ENCODE peak calls at places on chromosomes 13 and 19, in eight cellular contexts. One of them, this sample, is unnamed.

GRCh38 chr19:11479090-11479469 is 1.8 kb downstream of the ELAVL3 start:
- DNase-seq in GM12865: no peak
- DNase-seq in neural progenitor cell: no peak
- DNase-seq in psoas muscle: no peak
- DNase-seq in retinal pigment epithelial cell: no peak
- DNase-seq in A549: no peak
- DNase-seq in endothelial cell of umbilical vein: no peak
- DNase-seq in cardiac fibroblast: no peak
- DNase-seq in this sample: no peak

GRCh38 chr19:14886032-14886431 is at the start of gene OR7A17:
- DNase-seq in GM12865: no peak
- DNase-seq in neural progenitor cell: no peak
- DNase-seq in psoas muscle: no peak
- DNase-seq in retinal pigment epithelial cell: no peak
- DNase-seq in A549: no peak
- DNase-seq in endothelial cell of umbilical vein: no peak
- DNase-seq in cardiac fibroblast: no peak
- DNase-seq in this sample: no peak

GRCh38 chr19:37564624-37565369 is 29.8 kb downstream of the ZNF571 start:
- DNase-seq in GM12865: no peak
- DNase-seq in neural progenitor cell: no peak
- DNase-seq in psoas muscle: no peak
- DNase-seq in retinal pigment epithelial cell: no peak
- DNase-seq in A549: no peak
- DNase-seq in endothelial cell of umbilical vein: peak; percentile 2
- DNase-seq in cardiac fibroblast: no peak
- DNase-seq in this sample: no peak

GRCh38 chr19:58543826-58544590 is at the start of gene TRIM28:
- DNase-seq in GM12865: peak; percentile 99
- DNase-seq in neural progenitor cell: peak; percentile 99
- DNase-seq in psoas muscle: peak; percentile 99
- DNase-seq in retinal pigment epithelial cell: peak; percentile 97
- DNase-seq in A549: peak; percentile 100
- DNase-seq in endothelial cell of umbilical vein: peak; percentile 99
- DNase-seq in cardiac fibroblast: peak; percentile 100
- DNase-seq in this sample: peak; percentile 98

GRCh38 chr19:31316201-31316951 is 32.9 kb downstream of the TSHZ3 start:
- DNase-seq in GM12865: no peak
- DNase-seq in neural progenitor cell: peak; percentile 84
- DNase-seq in psoas muscle: no peak
- DNase-seq in retinal pigment epithelial cell: no peak
- DNase-seq in A549: no peak
- DNase-seq in endothelial cell of umbilical vein: peak; percentile 4
- DNase-seq in cardiac fibroblast: peak; percentile 76
- DNase-seq in this sample: no peak

GRCh38 chr13:93289842-93290241 is 63.2 kb downstream of the GPC6 start:
- DNase-seq in GM12865: no peak
- DNase-seq in neural progenitor cell: no peak
- DNase-seq in psoas muscle: no peak
- DNase-seq in retinal pigment epithelial cell: no peak
- DNase-seq in A549: no peak
- DNase-seq in endothelial cell of umbilical vein: no peak
- DNase-seq in cardiac fibroblast: no peak
- DNase-seq in this sample: no peak

GRCh38 chr19:20660473-20660872 is 898 bp downstream of the ZNF626 start:
- DNase-seq in GM12865: no peak
- DNase-seq in neural progenitor cell: peak; percentile 25
- DNase-seq in psoas muscle: no peak
- DNase-seq in retinal pigment epithelial cell: no peak
- DNase-seq in A549: no peak
- DNase-seq in endothelial cell of umbilical vein: peak; percentile 20
- DNase-seq in cardiac fibroblast: no peak
- DNase-seq in this sample: no peak

GRCh38 chr13:27455331-27455855 is 5.0 kb upstream of the MTIF3 start:
- DNase-seq in GM12865: peak; percentile 21
- DNase-seq in neural progenitor cell: no peak
- DNase-seq in psoas muscle: no peak
- DNase-seq in retinal pigment epithelial cell: no peak
- DNase-seq in A549: no peak
- DNase-seq in endothelial cell of umbilical vein: no peak
- DNase-seq in cardiac fibroblast: no peak
- DNase-seq in this sample: no peak

GRCh38 chr19:19670070-19670551 is 1.5 kb downstream of the ZNF101 start:
- DNase-seq in GM12865: no peak
- DNase-seq in neural progenitor cell: peak; percentile 66
- DNase-seq in psoas muscle: no peak
- DNase-seq in retinal pigment epithelial cell: no peak
- DNase-seq in A549: no peak
- DNase-seq in endothelial cell of umbilical vein: no peak
- DNase-seq in cardiac fibroblast: no peak
- DNase-seq in this sample: no peak

GRCh38 chr13:52925775-52926285 is 77.4 kb upstream of the PCDH8 start:
- DNase-seq in GM12865: no peak
- DNase-seq in neural progenitor cell: no peak
- DNase-seq in psoas muscle: peak; percentile 61
- DNase-seq in retinal pigment epithelial cell: no peak
- DNase-seq in A549: no peak
- DNase-seq in endothelial cell of umbilical vein: no peak
- DNase-seq in cardiac fibroblast: no peak
- DNase-seq in this sample: peak; percentile 56

GRCh38 chr13:24865158-24865557 is 101.2 kb downstream of the RNF17 start:
- DNase-seq in GM12865: no peak
- DNase-seq in neural progenitor cell: no peak
- DNase-seq in psoas muscle: no peak
- DNase-seq in retinal pigment epithelial cell: no peak
- DNase-seq in A549: no peak
- DNase-seq in endothelial cell of umbilical vein: no peak
- DNase-seq in cardiac fibroblast: peak; percentile 35
- DNase-seq in this sample: no peak

GRCh38 chr19:3784607-3785463 is 1.3 kb downstream of the MATK start:
- DNase-seq in GM12865: no peak
- DNase-seq in neural progenitor cell: peak; percentile 2
- DNase-seq in psoas muscle: no peak
- DNase-seq in retinal pigment epithelial cell: no peak
- DNase-seq in A549: peak; percentile 41
- DNase-seq in endothelial cell of umbilical vein: no peak
- DNase-seq in cardiac fibroblast: no peak
- DNase-seq in this sample: no peak
- H3K4me3 ChIP-seq in GM12865: no peak overlapping the region
- H3K4me3 ChIP-seq in neural progenitor cell: no peak overlapping the region
- H3K4me3 ChIP-seq in psoas muscle: no peak overlapping the region
- H3K4me3 ChIP-seq in retinal pigment epithelial cell: no peak overlapping the region
- H3K4me3 ChIP-seq in A549: no peak overlapping the region
- H3K4me3 ChIP-seq in endothelial cell of umbilical vein: no peak overlapping the region
- H3K4me3 ChIP-seq in cardiac fibroblast: no peak overlapping the region
- H3K4me3 ChIP-seq in this sample: peak overlapping the region; percentile 55

GRCh38 chr19:47511128-47511517 is 3.7 kb downstream of the NAPA start:
- DNase-seq in GM12865: no peak
- DNase-seq in neural progenitor cell: no peak
- DNase-seq in psoas muscle: peak; percentile 65
- DNase-seq in retinal pigment epithelial cell: no peak
- DNase-seq in A549: no peak
- DNase-seq in endothelial cell of umbilical vein: no peak
- DNase-seq in cardiac fibroblast: peak; percentile 63
- DNase-seq in this sample: peak; percentile 63

GRCh38 chr19:47512948-47513319 is 1.9 kb downstream of the NAPA start:
- DNase-seq in GM12865: no peak
- DNase-seq in neural progenitor cell: no peak
- DNase-seq in psoas muscle: peak; percentile 40
- DNase-seq in retinal pigment epithelial cell: no peak
- DNase-seq in A549: no peak
- DNase-seq in endothelial cell of umbilical vein: no peak
- DNase-seq in cardiac fibroblast: no peak
- DNase-seq in this sample: no peak

GRCh38 chr19:47511681-47512080 is 3.2 kb downstream of the NAPA start:
- DNase-seq in GM12865: no peak
- DNase-seq in neural progenitor cell: no peak
- DNase-seq in psoas muscle: peak; percentile 73
- DNase-seq in retinal pigment epithelial cell: no peak
- DNase-seq in A549: no peak
- DNase-seq in endothelial cell of umbilical vein: no peak
- DNase-seq in cardiac fibroblast: peak; percentile 37
- DNase-seq in this sample: no peak

GRCh38 chr19:47510516-47511127 is 4.2 kb downstream of the NAPA start:
- DNase-seq in GM12865: no peak
- DNase-seq in neural progenitor cell: no peak
- DNase-seq in psoas muscle: peak; percentile 42
- DNase-seq in retinal pigment epithelial cell: no peak
- DNase-seq in A549: no peak
- DNase-seq in endothelial cell of umbilical vein: no peak
- DNase-seq in cardiac fibroblast: no peak
- DNase-seq in this sample: no peak

DNA sequence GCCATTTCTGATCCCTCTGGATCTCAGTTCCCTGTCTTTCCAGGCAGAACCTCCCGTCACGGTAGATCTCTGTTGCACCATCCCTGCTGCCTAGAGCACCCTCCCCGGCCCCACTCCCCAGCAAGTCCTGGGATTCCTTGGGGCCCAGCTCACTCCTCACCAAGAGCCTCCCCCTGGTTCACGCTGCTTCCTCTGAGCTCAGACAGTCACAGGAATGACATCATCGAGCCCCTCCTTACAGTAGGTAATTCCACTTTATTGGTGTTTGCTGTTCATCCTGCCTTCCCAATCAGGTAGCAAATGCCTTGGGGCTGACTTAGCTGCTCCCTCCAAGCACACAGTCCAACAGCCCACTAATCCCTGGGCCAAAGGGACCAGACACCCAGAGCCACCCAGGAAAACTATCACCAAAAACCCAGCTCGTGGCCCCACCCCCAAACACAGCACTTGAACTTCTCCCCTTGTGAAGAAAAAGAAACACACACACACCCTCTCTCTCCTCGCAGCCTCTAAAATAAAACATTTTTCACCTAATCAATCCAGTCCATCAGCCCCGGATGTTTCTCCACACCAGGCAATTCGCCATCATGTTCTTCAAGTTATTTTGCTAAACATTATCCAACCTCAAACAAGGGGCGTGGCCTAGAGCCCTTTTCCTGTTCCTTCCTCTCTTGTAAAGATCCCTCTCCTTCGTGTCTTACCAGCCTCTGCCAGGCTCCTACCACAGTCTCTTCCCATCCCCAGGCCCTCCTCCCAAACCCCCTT is 2.5 kb downstream of the NAPA start:
- DNase-seq in GM12865: no peak
- DNase-seq in neural progenitor cell: no peak
- DNase-seq in psoas muscle: peak; percentile 21
- DNase-seq in retinal pigment epithelial cell: no peak
- DNase-seq in A549: no peak
- DNase-seq in endothelial cell of umbilical vein: no peak
- DNase-seq in cardiac fibroblast: peak; percentile 70
- DNase-seq in this sample: no peak
- TF ChIP-seq CTCF in GM12865: no peak
- TF ChIP-seq CTCF in neural progenitor cell: no peak
- TF ChIP-seq CTCF in psoas muscle: no peak
- TF ChIP-seq CTCF in retinal pigment epithelial cell: no peak
- TF ChIP-seq CTCF in A549: no peak
- TF ChIP-seq CTCF in endothelial cell of umbilical vein: no peak
- TF ChIP-seq CTCF in cardiac fibroblast: no peak
- TF ChIP-seq CTCF in this sample: no peak

GRCh38 chr19:10049626-10050025 is 36.3 kb downstream of the RDH8 start:
- DNase-seq in GM12865: no peak
- DNase-seq in neural progenitor cell: no peak
- DNase-seq in psoas muscle: no peak
- DNase-seq in retinal pigment epithelial cell: no peak
- DNase-seq in A549: no peak
- DNase-seq in endothelial cell of umbilical vein: no peak
- DNase-seq in cardiac fibroblast: no peak
- DNase-seq in this sample: no peak
- H3K4me3 ChIP-seq in GM12865: no peak overlapping the region
- H3K4me3 ChIP-seq in neural progenitor cell: no peak overlapping the region
- H3K4me3 ChIP-seq in psoas muscle: no peak overlapping the region
- H3K4me3 ChIP-seq in retinal pigment epithelial cell: no peak overlapping the region
- H3K4me3 ChIP-seq in A549: no peak overlapping the region
- H3K4me3 ChIP-seq in endothelial cell of umbilical vein: no peak overlapping the region
- H3K4me3 ChIP-seq in cardiac fibroblast: no peak overlapping the region
- H3K4me3 ChIP-seq in this sample: no peak overlapping the region

DNA sequence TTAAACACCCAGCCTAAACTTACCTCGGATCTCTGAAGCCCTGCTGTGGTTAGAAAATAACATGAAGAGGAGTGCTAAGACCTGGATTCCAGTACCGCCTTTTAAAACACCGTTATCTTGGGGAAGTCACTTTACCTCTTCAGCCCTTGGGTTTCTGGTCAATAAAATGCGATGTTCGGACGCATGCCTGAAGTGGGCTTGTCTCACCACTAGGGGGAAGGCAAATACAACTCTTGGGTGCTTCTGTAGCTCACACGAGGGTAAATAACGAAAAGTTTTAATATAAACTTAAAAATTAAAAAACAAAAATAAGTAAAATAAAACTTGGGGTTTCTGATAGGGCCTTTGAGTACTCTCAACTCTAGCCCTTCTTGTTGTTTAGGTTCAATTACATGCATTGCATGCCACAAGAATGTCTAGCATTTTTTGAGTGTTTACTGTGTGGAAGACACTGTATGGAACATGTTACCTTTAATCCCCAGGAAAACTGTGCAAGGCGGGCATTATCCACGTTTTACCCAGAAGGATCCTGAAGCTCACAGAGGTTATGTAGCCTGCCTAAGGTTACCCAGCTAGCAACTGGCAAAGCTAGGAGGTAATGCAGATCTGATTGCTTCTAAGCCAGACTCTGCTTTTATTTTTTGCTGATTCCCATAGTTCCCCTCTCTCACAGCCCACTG is 240.4 kb downstream of the LMO7 start:
- DNase-seq in GM12865: peak; percentile 76
- DNase-seq in neural progenitor cell: peak; percentile 71
- DNase-seq in psoas muscle: no peak
- DNase-seq in retinal pigment epithelial cell: peak; percentile 26
- DNase-seq in A549: peak; percentile 33
- DNase-seq in endothelial cell of umbilical vein: peak; percentile 74
- DNase-seq in cardiac fibroblast: peak; percentile 79
- DNase-seq in this sample: peak; percentile 34
- TF ChIP-seq CTCF in GM12865: peak; percentile 83
- TF ChIP-seq CTCF in neural progenitor cell: peak; percentile 86
- TF ChIP-seq CTCF in psoas muscle: peak; percentile 96
- TF ChIP-seq CTCF in retinal pigment epithelial cell: peak; percentile 93
- TF ChIP-seq CTCF in A549: peak; percentile 88
- TF ChIP-seq CTCF in endothelial cell of umbilical vein: peak; percentile 76
- TF ChIP-seq CTCF in cardiac fibroblast: peak; percentile 95
- TF ChIP-seq CTCF in this sample: peak; percentile 92

GRCh38 chr13:98784666-98785065 is 32.2 kb upstream of the SLC15A1 start:
- DNase-seq in GM12865: no peak
- DNase-seq in neural progenitor cell: no peak
- DNase-seq in psoas muscle: no peak
- DNase-seq in retinal pigment epithelial cell: peak; percentile 25
- DNase-seq in A549: no peak
- DNase-seq in endothelial cell of umbilical vein: no peak
- DNase-seq in cardiac fibroblast: no peak
- DNase-seq in this sample: no peak
- H3K4me3 ChIP-seq in GM12865: no peak overlapping the region
- H3K4me3 ChIP-seq in neural progenitor cell: no peak overlapping the region
- H3K4me3 ChIP-seq in psoas muscle: no peak overlapping the region
- H3K4me3 ChIP-seq in retinal pigment epithelial cell: no peak overlapping the region
- H3K4me3 ChIP-seq in A549: no peak overlapping the region
- H3K4me3 ChIP-seq in endothelial cell of umbilical vein: no peak overlapping the region
- H3K4me3 ChIP-seq in cardiac fibroblast: no peak overlapping the region
- H3K4me3 ChIP-seq in this sample: no peak overlapping the region

GRCh38 chr13:41222259-41222852 is 28.0 kb upstream of the KBTBD7 start:
- DNase-seq in GM12865: peak; percentile 68
- DNase-seq in neural progenitor cell: peak; percentile 61
- DNase-seq in psoas muscle: no peak
- DNase-seq in retinal pigment epithelial cell: no peak
- DNase-seq in A549: peak; percentile 40
- DNase-seq in endothelial cell of umbilical vein: peak; percentile 72
- DNase-seq in cardiac fibroblast: peak; percentile 66
- DNase-seq in this sample: no peak
- TF ChIP-seq CTCF in GM12865: peak; percentile 65
- TF ChIP-seq CTCF in neural progenitor cell: peak; percentile 79
- TF ChIP-seq CTCF in psoas muscle: peak; percentile 81
- TF ChIP-seq CTCF in retinal pigment epithelial cell: peak; percentile 79
- TF ChIP-seq CTCF in A549: peak; percentile 55
- TF ChIP-seq CTCF in endothelial cell of umbilical vein: peak; percentile 67
- TF ChIP-seq CTCF in cardiac fibroblast: peak; percentile 74
- TF ChIP-seq CTCF in this sample: peak; percentile 87

GRCh38 chr13:107563099-107563925 is 652.0 kb downstream of the LIG4 start:
- DNase-seq in GM12865: no peak
- DNase-seq in neural progenitor cell: peak; percentile 42
- DNase-seq in psoas muscle: no peak
- DNase-seq in retinal pigment epithelial cell: no peak
- DNase-seq in A549: no peak
- DNase-seq in endothelial cell of umbilical vein: peak; percentile 52
- DNase-seq in cardiac fibroblast: peak; percentile 10
- DNase-seq in this sample: no peak
- H3K4me3 ChIP-seq in GM12865: no peak overlapping the region
- H3K4me3 ChIP-seq in neural progenitor cell: no peak overlapping the region
- H3K4me3 ChIP-seq in psoas muscle: no peak overlapping the region
- H3K4me3 ChIP-seq in retinal pigment epithelial cell: no peak overlapping the region
- H3K4me3 ChIP-seq in A549: no peak overlapping the region
- H3K4me3 ChIP-seq in endothelial cell of umbilical vein: no peak overlapping the region
- H3K4me3 ChIP-seq in cardiac fibroblast: no peak overlapping the region
- H3K4me3 ChIP-seq in this sample: no peak overlapping the region

This sample was measured in left ventricle myocardium inferior.